ENCODE peak calls at places on chromosomes 16 and 17, in seven cellular contexts. Q is dorsolateral prefrontal cortex, V is lower lobe of right lung, S is heart right ventricle, R is colonic mucosa, C is cardiac muscle cell, P is sigmoid colon. J is an unnamed sample.

GRCh38 chr17:8698142-8699050 is 46.2 kb downstream of the CCDC42 start:
- DNase-seq in Q (no peak), V (no peak), S (peak), R (peak), C (peak), P (peak), J (peak)

GRCh38 chr16:51222016-51222415 is 70.9 kb upstream of the SALL1 start:
- DNase-seq in Q (no peak), V (no peak), S (no peak), R (no peak), C (no peak), P (no peak), J (no peak)

GRCh38 chr17:17993366-17993765 is 20.7 kb downstream of the DRC3 start:
- DNase-seq in Q (no peak), V (no peak), S (no peak), R (no peak), C (no peak), P (no peak), J (no peak)

GRCh38 chr16:89841275-89841674 is 13.0 kb downstream of the SPIRE2 start:
- DNase-seq in Q (no peak), V (no peak), S (no peak), R (no peak), C (no peak), P (no peak), J (no peak)

GRCh38 chr17:2174471-2175293 is 119.8 kb downstream of the HIC1 start:
- DNase-seq in Q (no peak), V (peak), S (peak), R (no peak), C (peak), P (peak), J (peak)

GRCh38 chr17:36742267-36743000 is 141.1 kb downstream of the MRM1 start:
- DNase-seq in Q (no peak), V (peak), S (no peak), R (no peak), C (no peak), P (no peak), J (no peak)

GRCh38 chr17:73600103-73600871 is 44.0 kb downstream of the SDK2 start:
- DNase-seq in Q (no peak), V (no peak), S (no peak), R (no peak), C (peak), P (no peak), J (no peak)

GRCh38 chr17:78341559-78342437 is 18.1 kb downstream of the SOCS3 start:
- DNase-seq in Q (peak), V (peak), S (peak), R (peak), C (peak), P (peak), J (peak)

GRCh38 chr16:49716268-49716667 is 139.6 kb downstream of the ZNF423 start:
- DNase-seq in Q (no peak), V (no peak), S (no peak), R (no peak), C (no peak), P (no peak), J (no peak)

GRCh38 chr17:72173475-72174116 is 52.8 kb downstream of the SOX9 start:
- DNase-seq in Q (no peak), V (no peak), S (no peak), R (no peak), C (no peak), P (no peak), J (peak)

GRCh38 chr17:31842416-31843381 is 16.3 kb downstream of the COPRS start:
- DNase-seq in Q (peak), V (peak), S (peak), R (peak), C (peak), P (peak), J (peak)

GRCh38 chr16:15491430-15491829 is 57.0 kb downstream of the BMERB1 start:
- DNase-seq in Q (no peak), V (no peak), S (no peak), R (no peak), C (no peak), P (no peak), J (no peak)

GRCh38 chr16:26951950-26952349 is 114.8 kb upstream of the C16orf82 start:
- DNase-seq in Q (no peak), V (no peak), S (no peak), R (no peak), C (no peak), P (no peak), J (no peak)

GRCh38 chr17:50177476-50177875 is 11.7 kb downstream of the SGCA start:
- DNase-seq in Q (no peak), V (no peak), S (no peak), R (no peak), C (no peak), P (no peak), J (no peak)

GRCh38 chr17:54749157-54749556 is 151.5 kb upstream of the TOM1L1 start:
- DNase-seq in Q (no peak), V (no peak), S (no peak), R (no peak), C (no peak), P (no peak), J (no peak)

GRCh38 chr17:76272541-76273434 is 7.6 kb downstream of the UBALD2 start:
- DNase-seq in Q (no peak), V (peak), S (no peak), R (no peak), C (no peak), P (no peak), J (no peak)

GRCh38 chr17:14784997-14785696 is 480.0 kb downstream of the PMP22 start:
- DNase-seq in Q (no peak), V (no peak), S (no peak), R (no peak), C (no peak), P (no peak), J (peak)

GRCh38 chr17:6507535-6507934 is 48.8 kb downstream of the PITPNM3 start:
- DNase-seq in Q (no peak), V (no peak), S (no peak), R (peak), C (peak), P (peak), J (no peak)

GRCh38 chr17:19539841-19540311 is 6.2 kb downstream of the SLC47A1 start:
- DNase-seq in Q (no peak), V (no peak), S (no peak), R (no peak), C (no peak), P (no peak), J (no peak)

GRCh38 chr17:36544049-36544319 is 735 bp upstream of the GGNBP2 start:
- DNase-seq in Q (no peak), V (peak), S (no peak), R (no peak), C (peak), P (peak), J (no peak)

GRCh38 chr17:58352843-58353719 is 1.1 kb upstream of the SUPT4H1 start:
- DNase-seq in Q (no peak), V (peak), S (peak), R (no peak), C (peak), P (peak), J (peak)

GRCh38 chr16:70544548-70544947 is 20.9 kb downstream of the SF3B3 start:
- DNase-seq in Q (no peak), V (no peak), S (no peak), R (no peak), C (no peak), P (no peak), J (no peak)

GRCh38 chr16:67555795-67556212 is 6.5 kb upstream of the CTCF start:
- DNase-seq in Q (no peak), V (no peak), S (no peak), R (no peak), C (peak), P (no peak), J (no peak)

GRCh38 chr17:74392848-74393247 is 25.5 kb downstream of the GPR142 start:
- DNase-seq in Q (no peak), V (no peak), S (no peak), R (no peak), C (no peak), P (no peak), J (no peak)

GRCh38 chr16:83403751-83404150 is 404.0 kb upstream of the HSBP1 start:
- DNase-seq in Q (no peak), V (no peak), S (no peak), R (no peak), C (peak), P (no peak), J (no peak)

GRCh38 chr17:77324227-77324626 is 183.5 kb downstream of the SEC14L1 start:
- DNase-seq in Q (no peak), V (peak), S (no peak), R (peak), C (no peak), P (peak), J (no peak)

GRCh38 chr17:82328141-82328993 is 5.2 kb downstream of the SECTM1 start:
- DNase-seq in Q (no peak), V (no peak), S (no peak), R (peak), C (no peak), P (no peak), J (no peak)

GRCh38 chr16:50121721-50122445 is 31.2 kb upstream of the TENT4B start:
- DNase-seq in Q (no peak), V (no peak), S (no peak), R (no peak), C (no peak), P (no peak), J (peak)

GRCh38 chr16:75618782-75619181 is 4.3 kb downstream of the ADAT1 start:
- DNase-seq in Q (no peak), V (no peak), S (no peak), R (no peak), C (no peak), P (no peak), J (no peak)

GRCh38 chr16:48444574-48444973 is 59.4 kb upstream of the SIAH1 start:
- DNase-seq in Q (no peak), V (no peak), S (no peak), R (no peak), C (peak), P (peak), J (no peak)

GRCh38 chr16:51326131-51326856 is 175.2 kb upstream of the SALL1 start:
- DNase-seq in Q (no peak), V (no peak), S (no peak), R (no peak), C (peak), P (no peak), J (no peak)

GRCh38 chr17:18978655-18979054 is 25.9 kb downstream of the FAM83G start:
- DNase-seq in Q (no peak), V (no peak), S (no peak), R (no peak), C (no peak), P (no peak), J (no peak)

GRCh38 chr17:8285270-8286181 is 2.9 kb upstream of the RANGRF start:
- DNase-seq in Q (no peak), V (no peak), S (no peak), R (no peak), C (no peak), P (no peak), J (peak)

GRCh38 chr16:85029413-85029794 is 1.8 kb downstream of the KIAA0513 start:
- DNase-seq in Q (no peak), V (no peak), S (no peak), R (no peak), C (peak), P (peak), J (peak)

GRCh38 chr17:79836952-79837887 is 2.0 kb downstream of the CBX4 start:
- DNase-seq in Q (no peak), V (peak), S (peak), R (peak), C (peak), P (peak), J (peak)

GRCh38 chr16:4679854-4680636 is 13.3 kb upstream of the NUDT16L1 start:
- DNase-seq in Q (peak), V (peak), S (peak), R (peak), C (no peak), P (peak), J (peak)

GRCh38 chr16:68707341-68708152 is 29.5 kb upstream of the CDH1 start:
- DNase-seq in Q (no peak), V (peak), S (peak), R (peak), C (peak), P (no peak), J (peak)
- TF ChIP-seq CTCF in Q (no peak), V (no peak), S (no peak), R (no peak), C (peak), P (no peak), J (no peak)

GRCh38 chr17:48541574-48542113 is 3.3 kb downstream of the HOXB2 start:
- DNase-seq in Q (no peak), V (no peak), S (peak), R (no peak), C (peak), P (peak), J (no peak)
- H3K4me3 ChIP-seq in Q (peak), V (peak), S (peak), R (peak), C (peak), P (peak), J (no peak)

DNA sequence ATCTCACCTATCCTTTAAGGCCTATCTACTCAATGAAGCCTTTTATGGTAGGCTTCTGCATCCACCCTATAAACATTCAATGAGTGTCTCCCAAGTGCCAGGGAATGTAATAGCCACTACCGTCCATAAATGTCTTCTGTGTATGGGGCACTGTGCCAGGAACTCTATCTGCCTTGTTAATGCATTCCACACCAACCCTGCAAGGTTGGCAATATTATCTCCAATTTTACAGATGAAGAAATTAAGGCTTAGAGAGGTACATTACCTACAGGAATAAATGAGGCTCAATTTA is 20.0 kb downstream of the MAP3K14 start:
- DNase-seq in Q (no peak), V (no peak), S (no peak), R (peak), C (no peak), P (no peak), J (no peak)
- H3K27ac ChIP-seq in Q (no peak), V (peak), S (peak), R (peak), C (no peak), P (peak), J (peak)

GRCh38 chr16:57628008-57628781 is at the start of gene ADGRG1:
- DNase-seq in Q (peak), V (peak), S (peak), R (peak), C (peak), P (peak), J (peak)
- TF ChIP-seq CTCF in Q (peak), V (no peak), S (no peak), R (no peak), C (peak), P (no peak), J (no peak)

DNA sequence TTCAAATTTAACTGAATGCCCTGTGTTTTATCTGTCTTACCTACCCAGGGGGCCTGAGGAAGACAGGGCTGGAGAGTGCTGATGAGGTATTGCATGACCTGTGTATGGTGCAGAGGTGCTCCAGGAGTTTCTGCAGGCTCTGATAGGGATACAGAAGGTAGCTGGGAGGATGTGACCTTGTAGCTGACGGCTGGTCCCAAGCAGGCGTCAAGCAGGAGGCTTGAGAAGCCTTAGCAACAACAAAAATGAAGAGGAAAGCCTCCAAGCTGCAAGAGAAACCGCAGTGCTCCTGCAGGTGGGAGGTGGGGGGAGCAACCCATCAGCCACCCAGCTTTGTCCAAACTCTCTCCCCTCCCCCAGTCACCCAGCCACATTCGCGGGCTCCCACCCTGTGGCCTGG is 40.4 kb downstream of the LAT start:
- DNase-seq in Q (no peak), V (no peak), S (no peak), R (no peak), C (no peak), P (peak), J (no peak)
- H3K4me3 ChIP-seq in Q (no peak), V (no peak), S (no peak), R (no peak), C (no peak), P (no peak), J (no peak)

GRCh38 chr17:38564254-38564605 is 41.5 kb downstream of the SRCIN1 start:
- DNase-seq in Q (no peak), V (no peak), S (no peak), R (no peak), C (no peak), P (no peak), J (no peak)
- H3K27ac ChIP-seq in Q (peak), V (no peak), S (no peak), R (no peak), C (no peak), P (no peak), J (no peak)

GRCh38 chr17:4551141-4551540 is 4.0 kb downstream of the MYBBP1A start:
- DNase-seq in Q (no peak), V (no peak), S (no peak), R (no peak), C (no peak), P (no peak), J (no peak)
- TF ChIP-seq CTCF in Q (no peak), V (no peak), S (no peak), R (no peak), C (no peak), P (no peak), J (no peak)

GRCh38 chr17:68196394-68197090 is 51.3 kb upstream of the AMZ2 start:
- DNase-seq in Q (no peak), V (no peak), S (no peak), R (no peak), C (no peak), P (no peak), J (no peak)

GRCh38 chr17:68198931-68199836 is 48.7 kb upstream of the AMZ2 start:
- DNase-seq in Q (no peak), V (no peak), S (no peak), R (no peak), C (no peak), P (no peak), J (no peak)

GRCh38 chr17:68197997-68198930 is 49.6 kb upstream of the AMZ2 start:
- DNase-seq in Q (no peak), V (no peak), S (no peak), R (no peak), C (no peak), P (no peak), J (peak)

GRCh38 chr17:68195667-68196393 is 52.0 kb upstream of the AMZ2 start:
- DNase-seq in Q (no peak), V (peak), S (peak), R (no peak), C (no peak), P (no peak), J (no peak)

DNA sequence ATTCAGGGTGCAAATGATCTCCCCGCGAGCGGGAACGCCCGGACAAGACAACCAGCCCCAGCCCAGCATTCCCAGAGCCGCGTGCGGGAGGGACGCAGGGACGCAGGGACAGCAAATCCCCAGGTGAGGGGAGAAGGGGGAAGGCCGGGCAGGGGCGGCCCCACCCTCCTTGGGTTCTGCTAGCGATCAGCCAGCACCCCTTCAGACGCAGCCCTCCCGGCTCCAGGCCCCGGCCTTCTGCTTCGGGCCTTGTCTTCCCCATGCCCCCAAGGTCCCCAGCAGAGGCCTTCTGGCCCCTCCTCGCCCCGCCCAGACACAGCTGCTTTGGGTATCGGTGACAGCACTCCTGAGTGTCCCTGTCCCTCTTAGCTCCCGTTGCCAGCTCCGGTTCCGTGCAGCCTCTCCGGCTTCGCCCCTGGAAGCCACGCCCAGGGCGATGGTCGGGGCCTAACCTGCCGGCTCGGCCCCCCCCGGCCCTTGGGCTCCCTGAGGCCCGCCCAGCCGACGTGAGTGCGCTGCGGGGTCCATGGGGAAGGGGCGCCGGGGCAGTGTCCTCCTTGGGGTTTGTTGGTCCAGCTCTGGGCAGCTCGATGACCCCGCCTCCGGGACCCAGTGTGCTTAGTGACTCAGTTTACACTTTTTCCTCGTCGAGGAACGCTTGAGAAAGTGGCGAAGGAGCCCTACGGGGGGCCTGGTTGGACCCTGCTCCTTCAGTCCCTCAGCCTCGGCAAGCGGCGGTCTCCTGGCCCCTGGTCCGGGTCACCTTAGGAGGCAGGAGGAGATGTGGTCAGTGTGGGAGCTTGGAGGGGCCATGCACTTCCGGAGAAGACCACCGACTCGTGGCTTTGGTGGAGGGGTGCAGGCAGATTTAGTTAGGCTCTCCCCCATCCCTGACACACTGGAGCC is 50.5 kb upstream of the AMZ2 start:
- DNase-seq in Q (no peak), V (no peak), S (no peak), R (no peak), C (no peak), P (no peak), J (no peak)
- H3K4me3 ChIP-seq in Q (peak), V (peak), S (peak), R (peak), C (peak), P (peak), J (no peak)

J was measured in body of pancreas.